ENCODE peak calls at places on chromosomes 4 and X, in four cellular contexts. Q, V, S and J are unnamed samples.

GRCh38 chr4:175776217-175776616 is 35.8 kb downstream of the GPM6A start:
- DNase-seq in Q (no peak), S (no peak), V (no peak), J (no peak)

GRCh38 chr4:136150046-136150445 is 1382.2 kb downstream of the PCDH18 start:
- DNase-seq in Q (no peak), S (no peak), V (no peak), J (no peak)

GRCh38 chrX:70132244-70132643 is 1.0 kb upstream of the IGBP1 start:
- DNase-seq in V (peak), Q (no peak), S (no peak), J (no peak)

GRCh38 chr4:48439988-48440387 is 43.2 kb upstream of the SLC10A4 start:
- DNase-seq in Q (no peak), V (no peak), S (no peak), J (no peak)

GRCh38 chr4:142168181-142168580 is 531.8 kb downstream of the IL15 start:
- DNase-seq in Q (no peak), S (no peak), V (no peak), J (no peak)

GRCh38 chr4:56979674-56980073 is 978 bp downstream of the POLR2B start:
- DNase-seq in S (no peak), V (peak), Q (no peak), J (peak)

GRCh38 chrX:345020-345925 is 26.7 kb upstream of the GTPBP6 start:
- DNase-seq in Q (peak), S (no peak), V (no peak), J (peak)

GRCh38 chrX:10518073-10518472 is 102.3 kb downstream of the MID1 start:
- DNase-seq in Q (no peak), V (no peak), S (no peak), J (no peak)

GRCh38 chr4:107757860-107758476 is 37.9 kb upstream of the PAPSS1 start:
- DNase-seq in Q (no peak), V (peak), S (no peak), J (no peak)

GRCh38 chr4:7822858-7823257 is 116.8 kb downstream of the AFAP1 start:
- DNase-seq in Q (no peak), V (no peak), S (no peak), J (no peak)

GRCh38 chr4:188417181-188417580 is 277.9 kb downstream of the TRIML1 start:
- DNase-seq in S (no peak), V (no peak), Q (no peak), J (no peak)

GRCh38 chrX:1239681-1240142 is 27.3 kb upstream of the CRLF2 start:
- DNase-seq in Q (peak), V (no peak), S (peak), J (peak)

GRCh38 chr4:74096265-74096980 is 2.6 kb downstream of the CXCL2 start:
- DNase-seq in Q (no peak), V (peak), S (peak), J (no peak)

GRCh38 chr4:81490761-81491160 is 19.1 kb upstream of the RASGEF1B start:
- DNase-seq in S (no peak), Q (no peak), V (no peak), J (no peak)

GRCh38 chrX:56554870-56555269 is 8.6 kb upstream of the UBQLN2 start:
- DNase-seq in Q (no peak), S (no peak), V (no peak), J (no peak)

GRCh38 chr4:28225005-28225404 is 1364.4 kb downstream of the STIM2 start:
- DNase-seq in Q (no peak), V (peak), S (peak), J (no peak)

GRCh38 chr4:8021796-8022195 is 82.1 kb upstream of the AFAP1 start:
- DNase-seq in Q (no peak), S (no peak), V (no peak), J (no peak)

GRCh38 chr4:962231-963208 is 10.8 kb downstream of the DGKQ start:
- DNase-seq in Q (peak), V (no peak), S (no peak), J (peak)

GRCh38 chr4:25367004-25367621 is 9.9 kb upstream of the ANAPC4 start:
- DNase-seq in S (no peak), V (peak), Q (no peak), J (no peak)

GRCh38 chr4:24642941-24643628 is 58.7 kb upstream of the DHX15 start:
- DNase-seq in S (no peak), Q (no peak), V (peak), J (no peak)

GRCh38 chr4:169079942-169080827 is 70.1 kb upstream of the CBR4 start:
- DNase-seq in S (peak), V (peak), Q (peak), J (peak)

GRCh38 chr4:167842487-167842886 is 249.8 kb upstream of the ANXA10 start:
- DNase-seq in S (no peak), V (no peak), Q (no peak), J (no peak)

GRCh38 chr4:40992472-40993298 is 221.7 kb downstream of the APBB2 start:
- DNase-seq in S (no peak), Q (no peak), V (peak), J (no peak)

DNA sequence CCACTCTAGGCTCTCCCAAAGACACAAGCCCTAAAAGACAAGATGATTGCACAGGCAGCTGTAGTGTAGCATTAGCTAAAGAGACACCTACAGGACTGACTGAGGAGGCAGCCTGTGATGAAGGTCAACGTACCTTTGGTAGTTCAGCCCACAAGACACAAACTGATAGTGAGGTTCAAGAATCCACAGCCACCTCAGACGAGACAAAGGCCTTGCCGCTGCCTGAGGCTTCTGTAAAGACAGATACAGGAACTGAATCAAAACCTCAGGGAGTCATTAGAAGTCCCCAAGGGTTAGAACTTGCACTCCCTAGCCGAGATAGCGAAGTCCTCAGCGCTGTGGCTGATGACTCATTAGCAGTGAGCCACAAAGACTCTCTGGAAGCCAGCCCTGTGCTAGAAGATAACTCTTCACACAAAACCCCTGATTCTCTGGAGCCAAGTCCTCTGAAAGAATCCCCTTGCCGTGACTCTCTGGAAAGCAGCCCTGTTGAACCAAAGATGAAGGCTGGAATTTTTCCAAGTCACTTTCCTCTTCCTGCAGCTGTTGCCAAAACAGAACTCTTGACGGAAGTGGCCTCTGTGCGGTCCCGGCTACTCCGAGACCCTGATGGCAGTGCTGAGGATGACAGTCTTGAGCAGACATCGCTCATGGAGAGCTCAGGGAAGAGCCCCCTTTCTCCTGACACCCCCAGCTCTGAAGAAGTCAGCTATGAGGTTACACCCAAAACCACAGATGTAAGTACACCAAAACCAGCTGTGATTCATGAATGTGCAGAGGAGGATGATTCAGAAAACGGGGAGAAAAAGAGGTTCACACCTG is 306.3 kb downstream of the ANK2 start:
- DNase-seq in V (peak), S (no peak), Q (no peak), J (no peak)
- H3K4me3 ChIP-seq in V (peak), S (no peak), Q (no peak), J (no peak)

GRCh38 chrX:63349307-63349706 is 1.8 kb downstream of the SPIN4 start:
- DNase-seq in Q (no peak), S (no peak), V (peak), J (no peak)
- H3K4me3 ChIP-seq in Q (peak), S (no peak), V (no peak), J (no peak)

GRCh38 chr4:99894998-99895397 is 771 bp upstream of the LAMTOR3 start:
- DNase-seq in S (no peak), Q (no peak), V (no peak), J (no peak)
- H3K4me3 ChIP-seq in S (no peak), Q (peak), V (peak), J (peak)

GRCh38 chr4:156594619-156595018 is 377.0 kb downstream of the PDGFC start:
- DNase-seq in Q (peak), V (no peak), S (peak), J (peak)
- H3K4me3 ChIP-seq in Q (no peak), V (no peak), S (no peak), J (no peak)

GRCh38 chrX:108737754-108738153 is 1.4 kb upstream of the IRS4 start:
- DNase-seq in V (no peak), Q (no peak), S (no peak), J (no peak)
- H3K4me3 ChIP-seq in V (no peak), Q (no peak), S (no peak), J (no peak)

GRCh38 chrX:148542481-148543255 is 42.3 kb downstream of the AFF2 start:
- DNase-seq in V (no peak), Q (no peak), S (no peak), J (no peak)
- H3K4me3 ChIP-seq in V (no peak), Q (no peak), S (no peak), J (no peak)

GRCh38 chr4:3482707-3483106 is 19.6 kb downstream of the DOK7 start:
- DNase-seq in Q (no peak), V (no peak), S (no peak), J (no peak)

GRCh38 chr4:3483471-3483921 is 20.4 kb downstream of the DOK7 start:
- DNase-seq in S (no peak), V (no peak), Q (no peak), J (peak)

GRCh38 chr4:3485011-3485881 is 22.1 kb downstream of the DOK7 start:
- DNase-seq in S (no peak), Q (no peak), V (no peak), J (no peak)

GRCh38 chr4:3485882-3486555 is 22.9 kb downstream of the DOK7 start:
- DNase-seq in S (no peak), Q (no peak), V (no peak), J (no peak)

DNA sequence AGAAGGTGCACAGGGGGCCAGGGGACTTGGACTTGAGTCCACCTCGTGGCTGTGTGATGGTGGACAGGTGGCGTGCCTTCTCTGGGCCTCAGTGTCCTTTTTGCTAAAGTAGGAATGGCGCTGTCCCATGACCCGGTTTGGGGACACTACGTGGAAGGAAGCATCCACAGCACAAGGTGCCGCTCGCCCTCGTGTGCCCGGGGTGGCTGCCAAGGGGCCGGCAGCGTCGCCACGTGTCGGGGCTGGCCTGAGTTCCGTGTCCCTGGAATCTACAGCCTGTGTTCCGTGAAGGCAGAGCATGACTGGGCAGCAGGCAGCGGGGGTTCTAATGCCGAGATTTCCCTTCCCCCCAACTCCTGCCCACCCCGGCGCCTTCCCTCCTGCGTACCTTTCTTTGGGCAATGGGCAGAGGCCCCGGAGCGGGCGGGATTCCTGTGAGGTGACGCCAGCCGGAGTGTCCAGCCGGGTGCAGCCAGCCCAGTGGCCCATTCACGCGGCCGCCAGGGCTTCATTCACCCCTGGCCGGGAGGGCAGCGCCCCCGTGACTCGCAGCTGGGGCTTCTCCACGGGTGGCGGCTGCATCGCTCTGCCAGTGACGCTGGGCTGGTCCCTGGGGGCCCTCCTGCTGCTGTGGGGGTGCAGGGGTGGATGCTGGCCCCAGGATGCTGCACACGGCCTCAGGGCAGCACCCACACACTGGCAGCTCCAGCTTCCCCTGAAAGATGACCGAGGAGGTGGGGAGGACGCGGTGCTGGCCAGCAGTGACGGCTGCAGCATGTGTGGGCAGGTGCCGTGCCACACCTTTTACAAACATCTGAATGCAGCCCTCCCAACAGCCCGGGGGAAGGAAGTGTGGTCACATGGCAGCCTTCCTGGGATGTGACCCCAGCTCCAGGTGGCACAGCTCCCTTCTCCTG is 21.2 kb downstream of the DOK7 start:
- DNase-seq in Q (no peak), S (no peak), V (no peak), J (peak)
- H3K4me3 ChIP-seq in Q (no peak), S (no peak), V (no peak), J (no peak)